ENCODE peak calls at places on chromosomes 5 and 9, in five cellular contexts. X is HFFc6; T is CD4-positive, alpha-beta T cell; O is A549; D is AG04450. S is an unnamed sample.
A peak's percentile ranks its signal among the peaks of the same experiment; 100 is the strongest.

GRCh38 chr5:91168859-91169258 is 214.3 kb downstream of the ARRDC3 start:
- DNase-seq in X (no peak), T (no peak), O (no peak), D (no peak), S (no peak)

GRCh38 chr9:105291422-105291859 is 47.0 kb downstream of the SLC44A1 start:
- DNase-seq in X (no peak), T (no peak), O (no peak), D (no peak), S (no peak)

GRCh38 chr5:581941-582340 is 30.2 kb upstream of the CEP72 start:
- DNase-seq in X (no peak), T (no peak), O (no peak), D (no peak), S (no peak)

GRCh38 chr5:171367424-171368370 is 20.0 kb upstream of the NPM1 start:
- DNase-seq in X (peak; percentile 58), T (no peak), O (no peak), D (no peak), S (no peak)

GRCh38 chr5:100667021-100667671 is 132.0 kb downstream of the FAM174A start:
- DNase-seq in X (no peak), T (no peak), O (no peak), D (no peak), S (no peak)

GRCh38 chr5:140557965-140558364 is 692 bp upstream of the SRA1 start:
- DNase-seq in X (no peak), T (no peak), O (no peak), D (no peak), S (no peak)

GRCh38 chr5:10059611-10060379 is 189.9 kb downstream of the ATPSCKMT start:
- DNase-seq in X (no peak), T (no peak), O (peak; percentile 5), D (no peak), S (peak; percentile 31)

GRCh38 chr5:170469414-170469813 is 34.4 kb upstream of the KCNIP1 start:
- DNase-seq in X (no peak), T (no peak), O (no peak), D (no peak), S (no peak)

GRCh38 chr5:149053027-149053705 is 9.7 kb downstream of the SH3TC2 start:
- DNase-seq in X (peak; percentile 69), T (no peak), O (no peak), D (no peak), S (no peak)

GRCh38 chr5:172659909-172660628 is 19.0 kb downstream of the NEURL1B start:
- DNase-seq in X (peak; percentile 86), T (no peak), O (peak; percentile 45), D (peak; percentile 72), S (no peak)

GRCh38 chr9:73348485-73348884 is 196.8 kb downstream of the ANXA1 start:
- DNase-seq in X (no peak), T (no peak), O (peak; percentile 12), D (no peak), S (no peak)

GRCh38 chr9:7094052-7094451 is 336.3 kb downstream of the KDM4C start:
- DNase-seq in X (no peak), T (no peak), O (peak; percentile 12), D (no peak), S (no peak)

GRCh38 chr9:130499804-130500263 is 55.1 kb downstream of the ASS1 start:
- DNase-seq in X (no peak), T (no peak), O (peak; percentile 44), D (no peak), S (no peak)

GRCh38 chr5:141343242-141343952 is at the start of gene PCDHGA3:
- DNase-seq in X (peak; percentile 57), T (no peak), O (peak; percentile 61), D (no peak), S (no peak)

GRCh38 chr5:115170128-115170923 is 618 bp upstream of the TRIM36 start:
- DNase-seq in X (no peak), T (no peak), O (no peak), D (no peak), S (no peak)

GRCh38 chr9:136228107-136228875 is 17.3 kb downstream of the QSOX2 start:
- DNase-seq in X (peak; percentile 82), T (no peak), O (peak; percentile 68), D (peak; percentile 32), S (no peak)

GRCh38 chr5:180423133-180423532 is 70.0 kb upstream of the GFPT2 start:
- DNase-seq in X (no peak), T (no peak), O (no peak), D (no peak), S (no peak)

GRCh38 chr5:23025604-23026003 is 172.5 kb upstream of the CDH12 start:
- DNase-seq in X (no peak), T (no peak), O (no peak), D (no peak), S (no peak)

GRCh38 chr9:14746655-14747054 is 24.1 kb upstream of the CER1 start:
- DNase-seq in X (no peak), T (no peak), O (no peak), D (no peak), S (no peak)

GRCh38 chr9:129108083-129108804 is 2.3 kb downstream of the CRAT start:
- DNase-seq in X (no peak), T (no peak), O (no peak), D (no peak), S (no peak)

GRCh38 chr5:172858990-172859811 is 25.1 kb downstream of the ERGIC1 start:
- DNase-seq in X (peak; percentile 72), T (no peak), O (peak; percentile 86), D (peak; percentile 47), S (no peak)

GRCh38 chr5:10434392-10434791 is 7.3 kb upstream of the ROPN1L start:
- DNase-seq in X (no peak), T (no peak), O (no peak), D (no peak), S (no peak)

GRCh38 chr9:31027678-31028077 is 1356.8 kb upstream of the ACO1 start:
- DNase-seq in X (no peak), T (no peak), O (no peak), D (no peak), S (no peak)

GRCh38 chr5:173477320-173478055 is 139.0 kb downstream of the BOD1 start:
- DNase-seq in X (no peak), T (no peak), O (no peak), D (no peak), S (no peak)

GRCh38 chr5:60024104-60024503 is 130.6 kb upstream of the PDE4D start:
- DNase-seq in X (no peak), T (no peak), O (no peak), D (no peak), S (no peak)

GRCh38 chr9:134360897-134361296 is 34.6 kb downstream of the RXRA start:
- DNase-seq in X (peak; percentile 18), T (no peak), O (no peak), D (no peak), S (no peak)

DNA sequence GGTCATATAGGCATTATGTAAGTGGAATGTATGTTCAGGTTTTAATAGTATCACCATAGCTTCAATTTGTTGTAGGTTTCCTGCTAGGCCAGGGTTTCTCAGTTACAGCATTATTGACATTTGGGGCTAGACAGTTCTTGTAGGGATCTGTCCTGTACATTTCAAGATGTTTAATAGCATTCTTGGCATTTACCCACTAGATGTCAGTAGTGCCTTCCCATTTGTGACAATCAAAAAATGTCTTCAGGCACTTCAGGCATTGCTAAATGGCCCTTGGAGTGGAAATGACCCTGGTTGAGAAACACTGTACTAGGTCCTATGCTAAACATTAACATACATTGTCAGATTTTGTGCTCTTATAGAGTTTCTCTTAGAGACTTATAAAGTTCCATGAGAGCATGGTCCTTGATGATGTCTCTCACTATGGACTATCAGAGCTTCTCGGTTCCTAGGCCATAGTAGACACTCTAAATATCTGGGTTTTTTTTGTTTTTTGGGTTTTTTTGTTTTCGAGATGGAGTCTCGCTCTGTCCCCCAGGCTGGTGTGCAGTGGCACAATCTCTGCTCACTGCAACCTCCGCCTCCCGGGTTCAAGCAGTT is 1.4 kb downstream of the KIF20A start:
- DNase-seq in X (peak; percentile 72), T (no peak), O (peak; percentile 81), D (peak; percentile 18), S (peak; percentile 53)
- TF ChIP-seq CTCF in X (peak; percentile 77), T (no peak), O (peak; percentile 83), D (peak; percentile 48), S (peak; percentile 53)

DNA sequence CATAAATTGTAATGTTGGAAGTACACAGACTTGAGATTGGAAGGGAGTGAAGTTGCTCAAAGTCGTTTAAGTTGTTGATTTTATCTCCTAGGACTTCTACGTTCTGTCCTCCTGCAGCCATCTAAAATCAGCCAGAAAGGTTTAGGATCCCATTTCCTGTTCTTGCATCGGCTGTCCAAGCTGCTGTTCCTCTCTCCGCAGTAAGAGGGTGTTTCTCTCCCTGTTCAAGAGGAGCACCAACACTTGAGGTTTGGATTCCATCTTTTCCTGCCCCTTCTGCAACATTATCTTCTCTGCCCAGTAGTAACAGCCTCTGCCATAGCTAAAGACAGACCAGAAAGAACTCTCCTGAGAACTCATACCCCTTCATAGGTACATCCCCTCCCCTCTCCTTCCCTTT is 373.4 kb downstream of the GADD45G start:
- DNase-seq in X (no peak), T (no peak), O (peak; percentile 22), D (no peak), S (no peak)
- TF ChIP-seq CTCF in X (no peak), T (no peak), O (no peak), D (peak; percentile 50), S (no peak)

DNA sequence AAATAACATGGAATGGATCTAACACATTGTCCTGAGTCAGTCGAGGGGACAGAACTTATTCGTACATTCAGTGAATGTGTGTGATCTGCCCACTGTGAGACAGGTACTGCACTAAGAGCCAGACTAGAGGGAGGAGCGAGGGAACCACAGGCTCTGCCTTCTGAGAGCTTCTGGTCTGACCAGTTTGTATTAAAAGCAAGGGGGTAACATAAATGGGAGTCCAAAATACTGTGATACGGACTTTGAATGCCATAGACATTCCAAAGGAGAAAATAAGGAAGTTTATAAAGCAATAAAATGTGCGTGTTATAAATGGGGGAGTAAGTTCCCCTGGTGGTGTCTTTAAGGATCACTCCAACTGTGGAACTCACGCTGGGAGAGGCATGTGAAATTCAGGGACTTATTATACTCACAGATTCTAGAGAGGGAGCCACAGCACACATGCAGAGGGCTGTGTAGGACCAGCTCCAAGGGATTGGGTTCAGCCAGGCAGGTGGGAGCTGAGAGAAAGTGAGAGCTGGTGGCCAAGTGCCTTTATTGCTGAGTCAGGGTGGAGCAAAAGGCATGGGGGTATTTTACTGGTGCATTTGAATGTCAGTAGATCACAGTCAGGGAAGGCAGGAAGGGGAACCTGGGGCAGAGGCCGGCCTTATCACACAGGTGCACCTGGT is 186.5 kb upstream of the WWC1 start:
- DNase-seq in X (no peak), T (no peak), O (no peak), D (no peak), S (no peak)
- TF ChIP-seq CTCF in X (peak; percentile 64), T (no peak), O (no peak), D (no peak), S (no peak)

GRCh38 chr9:13354733-13355132 is 75.2 kb upstream of the MPDZ start:
- DNase-seq in X (no peak), T (no peak), O (no peak), D (no peak), S (no peak)

GRCh38 chr9:13352451-13352979 is 73.0 kb upstream of the MPDZ start:
- DNase-seq in X (no peak), T (no peak), O (no peak), D (no peak), S (no peak)

DNA sequence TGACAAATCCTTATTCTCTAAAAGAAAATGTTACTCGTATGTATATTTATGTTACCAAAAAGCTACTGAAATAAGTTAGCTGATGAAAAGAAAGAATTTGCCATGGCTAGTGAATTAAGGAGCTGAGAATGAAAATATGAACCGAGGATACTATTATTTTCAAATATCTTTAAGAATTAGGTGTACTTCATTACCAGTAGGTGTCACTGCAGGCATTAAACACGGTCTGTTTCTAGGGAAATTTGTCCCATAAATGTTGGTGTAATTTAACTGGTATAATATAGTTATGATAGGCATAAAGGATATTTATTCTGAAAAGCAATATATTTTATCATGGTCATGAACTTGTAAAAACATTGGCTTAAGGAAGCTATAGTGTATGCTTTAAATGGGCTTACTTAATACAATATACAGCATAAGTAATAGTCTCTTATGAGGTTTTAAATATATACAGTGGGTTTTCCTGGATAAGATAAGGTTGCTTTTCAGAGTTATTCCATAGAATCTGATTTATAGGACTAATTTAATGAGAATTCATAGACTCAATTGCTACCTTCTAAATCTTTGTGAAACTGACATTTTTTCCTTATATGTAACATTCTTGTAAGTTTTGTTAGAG is 72.4 kb upstream of the MPDZ start:
- DNase-seq in X (peak; percentile 54), T (no peak), O (peak; percentile 56), D (peak; percentile 11), S (peak; percentile 7)
- TF ChIP-seq CTCF in X (peak; percentile 83), T (no peak), O (peak; percentile 73), D (peak; percentile 60), S (peak; percentile 32)

S was measured in GM10248.